ENCODE peak calls at places on chromosomes 2 and 18, in four cellular contexts. P is NB4; W is ACHN; L is effector CD4-positive, alpha-beta T cell. S is an unnamed sample.

GRCh38 chr18:79548986-79549637 is 130.5 kb upstream of the CTDP1 start:
- DNase-seq in P (no peak), W (no peak), L (no peak), S (no peak)

GRCh38 chr2:129103922-129104878 is 785.5 kb upstream of the HS6ST1 start:
- DNase-seq in P (no peak), W (no peak), L (no peak), S (no peak)

GRCh38 chr18:681985-682384 is 24.5 kb downstream of the TYMS start:
- DNase-seq in P (no peak), W (no peak), L (no peak), S (no peak)

GRCh38 chr18:47280121-47280520 is 28.7 kb upstream of the SKOR2 start:
- DNase-seq in P (no peak), W (no peak), L (no peak), S (no peak)

GRCh38 chr2:73877071-73877802 is 15.6 kb upstream of the ACTG2 start:
- DNase-seq in P (peak; percentile 55), W (no peak), L (no peak), S (no peak)

GRCh38 chr2:68726608-68727367 is 7.8 kb upstream of the ARHGAP25 start:
- DNase-seq in P (peak; percentile 94), W (no peak), L (peak; percentile 69), S (no peak)

GRCh38 chr2:127437056-127437455 is 18.8 kb downstream of the PROC start:
- DNase-seq in P (no peak), W (no peak), L (no peak), S (no peak)

GRCh38 chr2:223523541-223523940 is 78.6 kb downstream of the SCG2 start:
- DNase-seq in P (peak; percentile 36), W (no peak), L (no peak), S (no peak)